ENCODE peak calls at places on chromosomes 5 and 9, in eight cellular contexts. One of them, this sample, is unnamed.

GRCh38 chr5:30279237-30279636 is 914.2 kb upstream of the CDH6 start:
- DNase-seq in CD8-positive, alpha-beta T cell: no peak
- DNase-seq in activated B cell treated with CpG ODN at 0.5 μM for 24 hours: no peak
- DNase-seq in H9: no peak
- DNase-seq in stomach: no peak
- DNase-seq in GM20000: no peak
- DNase-seq in thoracic aorta: no peak
- DNase-seq in PC-9: no peak
- DNase-seq in this sample: no peak

GRCh38 chr9:95031711-95032461 is 285.6 kb downstream of the FANCC start:
- DNase-seq in CD8-positive, alpha-beta T cell: no peak
- DNase-seq in GM20000: no peak
- DNase-seq in H9: no peak
- DNase-seq in stomach: peak
- DNase-seq in PC-9: no peak
- DNase-seq in activated B cell treated with CpG ODN at 0.5 μM for 24 hours: no peak
- DNase-seq in thoracic aorta: no peak
- DNase-seq in this sample: no peak

GRCh38 chr9:120338340-120338739 is 241.6 kb downstream of the CDK5RAP2 start:
- DNase-seq in H9: no peak
- DNase-seq in thoracic aorta: no peak
- DNase-seq in PC-9: no peak
- DNase-seq in CD8-positive, alpha-beta T cell: no peak
- DNase-seq in activated B cell treated with CpG ODN at 0.5 μM for 24 hours: no peak
- DNase-seq in GM20000: no peak
- DNase-seq in stomach: no peak
- DNase-seq in this sample: no peak

GRCh38 chr9:12759767-12760166 is 15.1 kb upstream of the LURAP1L start:
- DNase-seq in PC-9: no peak
- DNase-seq in CD8-positive, alpha-beta T cell: no peak
- DNase-seq in stomach: no peak
- DNase-seq in GM20000: no peak
- DNase-seq in thoracic aorta: no peak
- DNase-seq in H9: no peak
- DNase-seq in activated B cell treated with CpG ODN at 0.5 μM for 24 hours: no peak
- DNase-seq in this sample: no peak

GRCh38 chr5:172785429-172786088 is 14.6 kb upstream of the DUSP1 start:
- DNase-seq in CD8-positive, alpha-beta T cell: no peak
- DNase-seq in activated B cell treated with CpG ODN at 0.5 μM for 24 hours: no peak
- DNase-seq in stomach: no peak
- DNase-seq in PC-9: no peak
- DNase-seq in thoracic aorta: no peak
- DNase-seq in GM20000: no peak
- DNase-seq in H9: peak
- DNase-seq in this sample: no peak

GRCh38 chr9:28073278-28073677 is 500.0 kb upstream of the C9orf72 start:
- DNase-seq in GM20000: peak
- DNase-seq in thoracic aorta: no peak
- DNase-seq in activated B cell treated with CpG ODN at 0.5 μM for 24 hours: no peak
- DNase-seq in PC-9: no peak
- DNase-seq in stomach: peak
- DNase-seq in CD8-positive, alpha-beta T cell: no peak
- DNase-seq in H9: no peak
- DNase-seq in this sample: no peak

GRCh38 chr5:132764051-132764450 is 13.0 kb downstream of the SEPTIN8 start:
- DNase-seq in PC-9: no peak
- DNase-seq in activated B cell treated with CpG ODN at 0.5 μM for 24 hours: no peak
- DNase-seq in CD8-positive, alpha-beta T cell: no peak
- DNase-seq in thoracic aorta: no peak
- DNase-seq in H9: peak
- DNase-seq in stomach: no peak
- DNase-seq in GM20000: no peak
- DNase-seq in this sample: no peak

GRCh38 chr5:175464414-175465233 is 13.7 kb upstream of the SFXN1 start:
- DNase-seq in GM20000: peak
- DNase-seq in activated B cell treated with CpG ODN at 0.5 μM for 24 hours: no peak
- DNase-seq in H9: peak
- DNase-seq in thoracic aorta: no peak
- DNase-seq in stomach: peak
- DNase-seq in CD8-positive, alpha-beta T cell: peak
- DNase-seq in PC-9: peak
- DNase-seq in this sample: no peak

GRCh38 chr9:11241779-11242178 is 629.0 kb upstream of the PTPRD start:
- DNase-seq in GM20000: no peak
- DNase-seq in CD8-positive, alpha-beta T cell: no peak
- DNase-seq in PC-9: no peak
- DNase-seq in activated B cell treated with CpG ODN at 0.5 μM for 24 hours: no peak
- DNase-seq in stomach: no peak
- DNase-seq in H9: no peak
- DNase-seq in thoracic aorta: no peak
- DNase-seq in this sample: no peak

GRCh38 chr9:99130069-99130468 is 25.2 kb downstream of the TGFBR1 start:
- DNase-seq in CD8-positive, alpha-beta T cell: no peak
- DNase-seq in stomach: no peak
- DNase-seq in PC-9: no peak
- DNase-seq in thoracic aorta: no peak
- DNase-seq in activated B cell treated with CpG ODN at 0.5 μM for 24 hours: no peak
- DNase-seq in H9: no peak
- DNase-seq in GM20000: peak
- DNase-seq in this sample: no peak

GRCh38 chr9:35274988-35275387 is 113.2 kb downstream of the UNC13B start:
- DNase-seq in CD8-positive, alpha-beta T cell: no peak
- DNase-seq in activated B cell treated with CpG ODN at 0.5 μM for 24 hours: no peak
- DNase-seq in stomach: no peak
- DNase-seq in thoracic aorta: no peak
- DNase-seq in GM20000: no peak
- DNase-seq in H9: no peak
- DNase-seq in PC-9: no peak
- DNase-seq in this sample: no peak
- TF ChIP-seq CTCF in CD8-positive, alpha-beta T cell: no peak
- TF ChIP-seq CTCF in activated B cell treated with CpG ODN at 0.5 μM for 24 hours: no peak
- TF ChIP-seq CTCF in stomach: no peak
- TF ChIP-seq CTCF in thoracic aorta: no peak
- TF ChIP-seq CTCF in GM20000: no peak
- TF ChIP-seq CTCF in H9: peak
- TF ChIP-seq CTCF in PC-9: no peak
- TF ChIP-seq CTCF in this sample: no peak

DNA sequence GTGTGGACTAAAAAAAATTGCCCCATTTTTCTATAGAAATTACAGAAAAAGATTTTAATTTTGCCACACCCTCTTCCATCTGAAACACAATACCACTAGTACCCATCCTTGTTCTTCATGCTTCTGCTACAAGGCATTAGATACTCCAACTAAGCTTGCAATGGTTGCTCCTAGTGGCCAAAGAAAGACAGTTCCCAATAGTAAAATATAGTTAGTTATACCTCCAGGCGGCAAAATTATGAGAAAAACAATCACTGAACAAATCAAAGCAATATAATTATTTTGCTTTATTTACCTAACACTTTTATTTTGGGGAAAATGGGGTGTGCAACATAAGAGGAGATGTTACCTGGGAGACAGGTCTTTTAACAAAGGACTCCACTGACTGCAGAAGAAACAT is 101.2 kb downstream of the RAPGEF6 start:
- DNase-seq in GM20000: no peak
- DNase-seq in stomach: no peak
- DNase-seq in CD8-positive, alpha-beta T cell: no peak
- DNase-seq in H9: no peak
- DNase-seq in activated B cell treated with CpG ODN at 0.5 μM for 24 hours: no peak
- DNase-seq in thoracic aorta: no peak
- DNase-seq in PC-9: no peak
- DNase-seq in this sample: no peak
- TF ChIP-seq CTCF in GM20000: no peak
- TF ChIP-seq CTCF in stomach: no peak
- TF ChIP-seq CTCF in CD8-positive, alpha-beta T cell: no peak
- TF ChIP-seq CTCF in H9: peak
- TF ChIP-seq CTCF in activated B cell treated with CpG ODN at 0.5 μM for 24 hours: no peak
- TF ChIP-seq CTCF in thoracic aorta: no peak
- TF ChIP-seq CTCF in PC-9: peak
- TF ChIP-seq CTCF in this sample: peak

DNA sequence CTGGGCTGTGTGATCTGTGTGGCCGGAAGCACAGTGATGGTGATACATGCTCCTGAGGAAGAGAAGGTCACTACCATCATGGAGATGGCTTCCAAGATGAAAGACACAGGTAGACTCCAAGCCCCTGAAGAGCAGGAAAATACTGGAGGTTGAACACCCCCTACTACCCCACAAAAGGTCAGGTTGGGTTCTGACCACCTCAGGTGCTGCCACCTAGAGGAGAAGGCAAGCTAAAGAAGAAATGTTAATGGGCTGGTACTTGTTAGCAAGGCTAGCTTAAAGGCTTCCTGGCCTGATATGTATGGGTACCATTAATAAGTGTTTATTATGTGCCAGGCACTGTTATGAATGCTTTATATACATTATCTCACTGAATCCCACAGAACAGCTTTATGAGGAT is 11.7 kb downstream of the NIPAL4 start:
- DNase-seq in stomach: no peak
- DNase-seq in activated B cell treated with CpG ODN at 0.5 μM for 24 hours: no peak
- DNase-seq in PC-9: peak
- DNase-seq in thoracic aorta: no peak
- DNase-seq in CD8-positive, alpha-beta T cell: no peak
- DNase-seq in GM20000: peak
- DNase-seq in H9: peak
- DNase-seq in this sample: no peak
- TF ChIP-seq CTCF in stomach: no peak
- TF ChIP-seq CTCF in activated B cell treated with CpG ODN at 0.5 μM for 24 hours: no peak
- TF ChIP-seq CTCF in PC-9: peak
- TF ChIP-seq CTCF in thoracic aorta: peak
- TF ChIP-seq CTCF in CD8-positive, alpha-beta T cell: no peak
- TF ChIP-seq CTCF in GM20000: peak
- TF ChIP-seq CTCF in H9: peak
- TF ChIP-seq CTCF in this sample: peak

GRCh38 chr9:32706004-32706749 is 70.7 kb upstream of the TAF1L start:
- DNase-seq in H9: no peak
- DNase-seq in GM20000: no peak
- DNase-seq in thoracic aorta: no peak
- DNase-seq in PC-9: peak
- DNase-seq in stomach: no peak
- DNase-seq in activated B cell treated with CpG ODN at 0.5 μM for 24 hours: no peak
- DNase-seq in CD8-positive, alpha-beta T cell: no peak
- DNase-seq in this sample: no peak
- TF ChIP-seq CTCF in H9: peak
- TF ChIP-seq CTCF in GM20000: no peak
- TF ChIP-seq CTCF in thoracic aorta: no peak
- TF ChIP-seq CTCF in PC-9: no peak
- TF ChIP-seq CTCF in stomach: no peak
- TF ChIP-seq CTCF in activated B cell treated with CpG ODN at 0.5 μM for 24 hours: no peak
- TF ChIP-seq CTCF in CD8-positive, alpha-beta T cell: no peak
- TF ChIP-seq CTCF in this sample: no peak

DNA sequence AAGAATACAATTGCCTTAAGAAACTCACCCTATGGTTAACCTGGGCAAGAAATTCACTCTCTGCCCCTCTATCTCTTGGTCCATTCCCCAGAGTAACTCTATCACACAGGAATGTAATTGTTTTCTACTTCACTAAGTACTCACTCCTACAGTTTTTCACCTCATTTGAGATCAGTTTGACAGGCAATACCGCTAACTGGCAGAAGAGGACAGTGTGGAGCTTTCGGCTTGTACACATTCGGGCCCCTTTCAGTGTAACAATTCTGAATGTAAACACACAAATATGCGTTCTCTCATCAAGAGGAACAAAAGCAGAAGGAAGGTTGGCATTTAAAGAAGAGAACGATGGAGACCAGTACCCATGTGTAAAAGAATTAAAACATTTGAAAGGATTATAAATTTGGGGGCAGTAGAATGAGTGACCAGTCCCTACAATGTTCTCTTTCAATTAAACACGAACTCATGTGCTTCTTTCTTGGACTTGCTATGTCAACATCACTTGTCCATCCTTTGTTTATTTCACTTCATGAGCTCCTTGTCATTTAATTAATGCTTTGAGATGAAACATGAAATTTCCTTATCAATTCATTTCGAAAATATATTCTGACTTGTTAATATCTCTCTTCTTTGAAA is 188.5 kb upstream of the GRAMD2B start:
- DNase-seq in GM20000: peak
- DNase-seq in H9: peak
- DNase-seq in CD8-positive, alpha-beta T cell: no peak
- DNase-seq in activated B cell treated with CpG ODN at 0.5 μM for 24 hours: no peak
- DNase-seq in stomach: no peak
- DNase-seq in thoracic aorta: no peak
- DNase-seq in PC-9: no peak
- DNase-seq in this sample: no peak
- TF ChIP-seq CTCF in GM20000: peak
- TF ChIP-seq CTCF in H9: peak
- TF ChIP-seq CTCF in CD8-positive, alpha-beta T cell: no peak
- TF ChIP-seq CTCF in activated B cell treated with CpG ODN at 0.5 μM for 24 hours: no peak
- TF ChIP-seq CTCF in stomach: no peak
- TF ChIP-seq CTCF in thoracic aorta: no peak
- TF ChIP-seq CTCF in PC-9: peak
- TF ChIP-seq CTCF in this sample: peak

This sample was measured in type B pancreatic cell.